ENCODE peak calls at places on chromosomes 12 and 14, in nine cellular contexts. H is islet precursor cell; M is activated naive CD4-positive, alpha-beta T cell; B is progenitor cell of endocrine pancreas; U is NCI-H774; V is HT1080; N is smooth muscle cell of the brain vasculature; I is RPMI7951; Q is HuH-7.5. T is an unnamed sample.

GRCh38 chr12:99110212-99110611 is 465.1 kb downstream of the APAF1 start:
- DNase-seq in B (no peak), H (no peak), Q (no peak), N (no peak), U (no peak), M (no peak), V (no peak), I (no peak), T (no peak)

GRCh38 chr14:73276836-73277235 is 39.5 kb downstream of the PAPLN start:
- DNase-seq in B (no peak), N (no peak), M (no peak), I (no peak), V (no peak), Q (no peak), H (no peak), U (no peak), T (no peak)

GRCh38 chr12:132523576-132524331 is 33.8 kb downstream of the FBRSL1 start:
- DNase-seq in U (no peak), I (peak), N (no peak), V (peak), H (peak), B (peak), M (peak), Q (peak), T (peak)

GRCh38 chr12:6620137-6620884 is 13.1 kb upstream of the CHD4 start:
- DNase-seq in Q (no peak), V (no peak), M (no peak), I (no peak), H (peak), U (no peak), N (no peak), B (peak), T (peak)

GRCh38 chr12:65556676-65557424 is 267.4 kb upstream of the HMGA2 start:
- DNase-seq in H (peak), Q (peak), B (peak), I (peak), U (peak), M (peak), V (peak), N (peak), T (peak)

GRCh38 chr14:95935228-95935822 is 58.7 kb downstream of the TUNAR start:
- DNase-seq in B (peak), U (no peak), I (peak), Q (no peak), V (no peak), H (no peak), M (no peak), N (peak), T (peak)

GRCh38 chr12:4301932-4302501 is 19.0 kb upstream of the TIGAR start:
- DNase-seq in H (no peak), M (no peak), V (no peak), U (no peak), Q (no peak), I (no peak), B (no peak), N (no peak), T (no peak)

GRCh38 chr12:16604853-16605252 is 1.1 kb downstream of the LMO3 start:
- DNase-seq in V (no peak), B (no peak), N (no peak), H (no peak), I (no peak), U (peak), Q (no peak), M (no peak), T (peak)

GRCh38 chr14:70563417-70563816 is 28.6 kb upstream of the ADAM20 start:
- DNase-seq in U (no peak), V (no peak), N (no peak), Q (no peak), M (no peak), H (no peak), I (no peak), B (no peak), T (no peak)

GRCh38 chr12:99267038-99267437 is 380.5 kb upstream of the GARIN6 start:
- DNase-seq in N (no peak), I (no peak), Q (no peak), V (no peak), H (no peak), B (no peak), M (no peak), U (no peak), T (no peak)

GRCh38 chr12:20434993-20435392 is 66.7 kb downstream of the PDE3A start:
- DNase-seq in U (no peak), V (no peak), M (no peak), Q (no peak), B (no peak), I (no peak), N (no peak), H (no peak), T (no peak)

GRCh38 chr12:116277393-116278258 is at the start of gene MED13L:
- DNase-seq in N (peak), V (peak), U (peak), B (peak), Q (peak), H (peak), M (peak), I (peak), T (peak)

GRCh38 chr14:104091061-104091926 is 5.8 kb downstream of the ASPG start:
- DNase-seq in Q (no peak), N (no peak), U (no peak), I (no peak), V (no peak), B (no peak), H (no peak), M (no peak), T (no peak)

GRCh38 chr14:71119075-71119474 is 211.8 kb downstream of the PCNX1 start:
- DNase-seq in M (no peak), U (no peak), I (peak), V (peak), B (no peak), Q (no peak), N (no peak), H (no peak), T (no peak)

GRCh38 chr12:109582636-109583035 is 9.0 kb downstream of the MVK start:
- DNase-seq in H (peak), U (no peak), V (peak), B (no peak), I (no peak), M (no peak), Q (peak), N (no peak), T (no peak)

GRCh38 chr12:106106892-106107291 is 31.9 kb downstream of the NUAK1 start:
- DNase-seq in U (no peak), B (no peak), M (no peak), N (no peak), Q (no peak), V (no peak), H (peak), I (peak), T (no peak)

GRCh38 chr14:72547999-72548398 is 345.9 kb downstream of the DPF3 start:
- DNase-seq in I (peak), H (no peak), Q (no peak), M (no peak), V (no peak), B (no peak), U (no peak), N (no peak), T (no peak)

GRCh38 chr12:31117203-31118011 is 43.7 kb downstream of the DDX11 start:
- DNase-seq in H (peak), I (peak), N (no peak), U (peak), Q (peak), B (peak), M (peak), V (peak), T (peak)

GRCh38 chr12:50572760-50573159 is 68.0 kb downstream of the DIP2B start:
- DNase-seq in H (peak), M (no peak), Q (no peak), U (no peak), I (no peak), N (no peak), V (no peak), B (no peak), T (no peak)

GRCh38 chr14:64541261-64541970 is 875 bp downstream of the HSPA2 start:
- DNase-seq in B (no peak), H (peak), I (no peak), N (no peak), M (no peak), U (no peak), V (no peak), Q (no peak), T (no peak)

GRCh38 chr12:95146767-95147166 is 70.5 kb downstream of the FGD6 start:
- DNase-seq in Q (no peak), N (no peak), H (no peak), I (peak), M (no peak), U (no peak), V (no peak), B (no peak), T (no peak)

GRCh38 chr12:7970475-7971252 is 34.7 kb upstream of the SLC2A3 start:
- DNase-seq in H (peak), Q (peak), U (peak), B (peak), M (peak), N (peak), I (peak), V (peak), T (peak)

GRCh38 chr12:113392563-113392962 is 11.1 kb downstream of the SDS start:
- DNase-seq in V (no peak), U (no peak), B (no peak), H (no peak), N (no peak), M (no peak), I (no peak), Q (no peak), T (no peak)

GRCh38 chr12:89892426-89892825 is 183.8 kb upstream of the ATP2B1 start:
- DNase-seq in Q (no peak), M (no peak), I (no peak), B (no peak), H (no peak), V (no peak), U (no peak), N (no peak), T (no peak)